ENCODE peak calls at places on chromosome 7, in four cellular contexts. U is IMR-90, V is esophagus squamous epithelium, L is stomach. C is an unnamed sample.

GRCh38 chr7:158559356-158559755 is 28.3 kb downstream of the PTPRN2 start:
- DNase-seq in L (no peak), V (no peak), U (no peak), C (no peak)

GRCh38 chr7:121032645-121033460 is 44.3 kb downstream of the CPED1 start:
- DNase-seq in U (peak; percentile 18), V (no peak), L (no peak), C (no peak)

GRCh38 chr7:146411975-146412374 is 295.4 kb downstream of the CNTNAP2 start:
- DNase-seq in U (no peak), L (no peak), V (no peak), C (no peak)

GRCh38 chr7:111184960-111185359 is 94.0 kb downstream of the LRRN3 start:
- DNase-seq in U (no peak), V (no peak), L (no peak), C (no peak)

GRCh38 chr7:17633099-17633498 is 307.2 kb downstream of the SNX13 start:
- DNase-seq in U (peak; percentile 59), V (no peak), L (no peak), C (no peak)

GRCh38 chr7:100583132-100584045 is 2.5 kb downstream of the LRCH4 start:
- DNase-seq in U (peak; percentile 67), L (peak; percentile 61), V (peak; percentile 42), C (peak; percentile 83)

GRCh38 chr7:17058568-17058967 is 176.8 kb upstream of the AGR3 start:
- DNase-seq in U (peak; percentile 55), V (no peak), L (no peak), C (no peak)

GRCh38 chr7:78450754-78451153 is 652.2 kb downstream of the PHTF2 start:
- DNase-seq in L (no peak), U (no peak), V (no peak), C (no peak)

GRCh38 chr7:139099181-139099947 is 10.2 kb downstream of the ZC3HAV1 start:
- DNase-seq in V (no peak), U (peak; percentile 23), L (no peak), C (no peak)

GRCh38 chr7:116011584-116011983 is 19.0 kb downstream of the TFEC start:
- DNase-seq in L (no peak), V (no peak), U (no peak), C (no peak)

GRCh38 chr7:1156782-1157535 is 3.0 kb downstream of the ZFAND2A start:
- DNase-seq in U (peak; percentile 52), V (no peak), L (peak; percentile 57), C (no peak)
- TF ChIP-seq POLR2A in U (no peak), V (no peak), L (no peak), C (no peak)

GRCh38 chr7:134752006-134752760 is 27.3 kb upstream of the CALD1 start:
- DNase-seq in U (peak; percentile 71), V (no peak), L (no peak), C (no peak)
- H3K27me3 ChIP-seq in U (no peaks in the 10 kb centered on the region), V (no peaks in the 10 kb centered on the region), L (no peaks in the 10 kb centered on the region), C (no peaks in the 10 kb centered on the region)

GRCh38 chr7:142089035-142089434 is 22.5 kb upstream of the MGAM2 start:
- DNase-seq in V (no peak), L (no peak), U (no peak), C (no peak)
- TF ChIP-seq CTCF in V (no peak), L (no peak), U (no peak), C (no peak)

GRCh38 chr7:94374231-94374630 is 20.5 kb upstream of the COL1A2 start:
- DNase-seq in L (peak; percentile 36), U (peak; percentile 93), V (no peak), C (peak; percentile 83)
- TF ChIP-seq POLR2A in L (no peak), U (peak; percentile 90), V (peak; percentile 52), C (no peak)

GRCh38 chr7:27143950-27144798 is 693 bp upstream of the HOXA5 start:
- DNase-seq in U (peak; percentile 72), V (no peak), L (no peak), C (no peak)
- H3K27me3 ChIP-seq in U (no peaks in the 10 kb centered on the region), V (no peaks in the 10 kb centered on the region), L (no peaks in the 10 kb centered on the region), C (peaks cover 87% of the 10 kb centered on the region)

GRCh38 chr7:41116817-41117216 is 586.1 kb downstream of the INHBA start:
- DNase-seq in L (no peak), V (no peak), U (no peak), C (no peak)

GRCh38 chr7:41121228-41121627 is 581.7 kb downstream of the INHBA start:
- DNase-seq in V (no peak), U (no peak), L (no peak), C (no peak)

GRCh38 chr7:41117431-41117830 is 585.5 kb downstream of the INHBA start:
- DNase-seq in V (no peak), U (no peak), L (no peak), C (no peak)

GRCh38 chr7:41116337-41116736 is 586.6 kb downstream of the INHBA start:
- DNase-seq in V (no peak), L (no peak), U (no peak), C (no peak)

DNA sequence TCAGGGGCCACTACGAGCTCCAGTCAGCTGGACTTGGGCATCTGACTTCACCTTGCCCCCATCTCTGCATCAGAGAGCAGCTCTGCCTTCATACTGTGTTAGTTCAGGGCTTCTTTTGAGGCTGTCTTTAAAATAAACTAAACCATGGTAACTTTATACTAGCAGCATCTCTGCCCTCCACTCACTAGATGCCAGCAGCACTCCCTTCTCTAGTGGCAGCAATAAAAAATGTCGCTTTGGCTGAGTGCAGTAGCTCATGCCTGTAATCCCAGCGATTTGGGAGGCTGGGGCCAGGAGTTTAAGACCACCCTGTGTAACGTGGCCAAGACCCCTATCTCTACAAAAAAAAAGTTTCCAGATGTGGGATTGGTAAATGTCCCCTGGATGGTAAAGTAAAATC is 584.4 kb downstream of the INHBA start:
- DNase-seq in U (no peak), L (no peak), V (no peak), C (no peak)
- TF ChIP-seq CTCF in U (no peak), L (no peak), V (no peak), C (no peak)

GRCh38 chr7:27204851-27205322 is 5.0 kb upstream of the HOXA13 start:
- DNase-seq in L (no peak), U (no peak), V (no peak), C (no peak)
- TF ChIP-seq POLR2A in L (no peak), U (no peak), V (no peak), C (no peak)